ENCODE peak calls at places on chromosomes 4 and X, in ten cellular contexts. X, T, Y, H, L, B, E, Z, Q and W are unnamed samples.

GRCh38 chrX:65451663-65452062 is 82.9 kb downstream of the LAS1L start:
- DNase-seq in Y (peak), X (peak), B (no peak), E (no peak), Z (peak), H (no peak), L (no peak), Q (no peak), T (peak), W (no peak)

GRCh38 chr4:39642885-39643550 is 4.4 kb upstream of the SMIM14 start:
- DNase-seq in L (no peak), Q (no peak), X (no peak), Y (no peak), B (no peak), H (no peak), Z (no peak), T (peak), E (no peak), W (no peak)

GRCh38 chr4:91734682-91735081 is 569.1 kb upstream of the GRID2 start:
- DNase-seq in X (no peak), E (no peak), Q (no peak), Y (no peak), T (no peak), Z (peak), H (no peak), B (no peak), L (no peak), W (no peak)

GRCh38 chr4:10179957-10180602 is 63.5 kb upstream of the WDR1 start:
- DNase-seq in E (no peak), L (no peak), Q (peak), H (no peak), B (no peak), Y (no peak), X (no peak), T (no peak), Z (no peak), W (no peak)

GRCh38 chr4:141158219-141158618 is 24.9 kb upstream of the RNF150 start:
- DNase-seq in T (peak), Y (no peak), E (peak), H (no peak), B (no peak), X (peak), Z (no peak), Q (peak), L (peak), W (no peak)

GRCh38 chr4:100348472-100348871 is 158.2 kb upstream of the DDIT4L start:
- DNase-seq in B (no peak), L (no peak), E (no peak), Y (no peak), Q (peak), Z (peak), T (peak), X (no peak), H (no peak), W (no peak)

GRCh38 chr4:112927544-112927943 is 121.9 kb upstream of the ANK2 start:
- DNase-seq in Z (peak), B (no peak), Y (no peak), H (no peak), X (no peak), E (no peak), T (no peak), Q (no peak), L (no peak), W (no peak)

GRCh38 chrX:53685711-53686110 is 808 bp downstream of the HUWE1 start:
- DNase-seq in X (no peak), H (no peak), Y (no peak), B (no peak), T (peak), E (no peak), Z (no peak), L (peak), Q (no peak), W (no peak)